ENCODE peak calls at places on chromosome 3, in ten cellular contexts. Z is K562, T is psoas muscle, F is testis, O is HCT116, H is ovary, A is mucosa of descending colon, M is PC-9, U is tibial artery, E is SK-N-SH. Y is an unnamed sample.

GRCh38 chr3:50008931-50009330 is 69.0 kb downstream of the RBM6 start:
- DNase-seq in Z (no peak), T (no peak), F (no peak), O (no peak), H (no peak), A (no peak), M (no peak), U (no peak), E (no peak), Y (peak)

GRCh38 chr3:71893702-71894479 is 108.9 kb upstream of the PROK2 start:
- DNase-seq in Z (no peak), T (no peak), F (no peak), O (no peak), H (no peak), A (no peak), M (no peak), U (no peak), E (no peak), Y (no peak)

GRCh38 chr3:72155391-72156064 is 370.6 kb upstream of the PROK2 start:
- DNase-seq in Z (peak), T (peak), F (peak), O (no peak), H (peak), A (peak), M (no peak), U (peak), E (peak), Y (peak)

GRCh38 chr3:129003578-129004112 is 2.5 kb downstream of the EFCC1 start:
- DNase-seq in Z (no peak), T (no peak), F (no peak), O (peak), H (peak), A (peak), M (peak), U (no peak), E (peak), Y (no peak)

GRCh38 chr3:175916151-175916946 is 1057.2 kb downstream of the NAALADL2 start:
- DNase-seq in Z (no peak), T (no peak), F (no peak), O (no peak), H (no peak), A (no peak), M (no peak), U (no peak), E (no peak), Y (no peak)

GRCh38 chr3:59791774-59792308 is 742.0 kb upstream of the CFAP20DC start:
- DNase-seq in Z (no peak), T (no peak), F (no peak), O (no peak), H (no peak), A (no peak), M (no peak), U (no peak), E (no peak), Y (no peak)

GRCh38 chr3:62600033-62600432 is 226.7 kb upstream of the FEZF2 start:
- DNase-seq in Z (no peak), T (no peak), F (no peak), O (no peak), H (no peak), A (no peak), M (no peak), U (no peak), E (no peak), Y (no peak)

GRCh38 chr3:30112904-30113484 is 493.4 kb upstream of the TGFBR2 start:
- DNase-seq in Z (no peak), T (no peak), F (no peak), O (peak), H (no peak), A (no peak), M (no peak), U (no peak), E (no peak), Y (peak)

GRCh38 chr3:139455855-139456254 is 20.5 kb downstream of the RBP2 start:
- DNase-seq in Z (peak), T (no peak), F (no peak), O (no peak), H (no peak), A (no peak), M (no peak), U (no peak), E (peak), Y (no peak)
- TF ChIP-seq CTCF in Z (peak), T (no peak), F (no peak), O (no peak), H (no peak), A (no peak), M (peak), U (no peak), E (peak), Y (no peak)

GRCh38 chr3:196932600-196932999 is 9.7 kb downstream of the NCBP2 start:
- DNase-seq in Z (no peak), T (no peak), F (no peak), O (no peak), H (no peak), A (no peak), M (no peak), U (no peak), E (no peak), Y (no peak)
- H3K4me3 ChIP-seq in Z (no peak), T (no peak), F (no peak), O (no peak), H (no peak), A (no peak), M (no peak), U (no peak), E (no peak), Y (no peak)

DNA sequence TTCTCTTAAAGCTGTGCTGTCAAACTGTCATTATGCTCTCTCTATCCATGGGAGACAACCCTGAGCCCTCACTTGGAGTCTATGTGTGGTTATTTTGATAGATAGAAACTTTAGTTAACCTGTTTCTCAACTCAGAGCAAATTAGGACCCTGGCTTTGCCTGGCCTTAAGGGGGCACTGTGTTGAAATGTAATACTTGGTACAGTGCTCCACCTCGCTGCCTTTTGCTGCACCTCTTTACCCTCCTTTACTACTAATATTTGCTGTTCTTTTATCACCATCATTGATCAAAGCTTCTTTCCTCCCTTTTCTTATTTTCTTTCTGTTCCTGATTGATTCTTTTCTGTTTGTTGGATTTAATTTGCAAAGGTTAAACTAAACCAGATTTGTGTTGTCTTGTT is 34.3 kb downstream of the STT3B start:
- DNase-seq in Z (peak), T (no peak), F (no peak), O (no peak), H (no peak), A (no peak), M (no peak), U (no peak), E (peak), Y (no peak)
- TF ChIP-seq CTCF in Z (peak), T (peak), F (no peak), O (peak), H (no peak), A (no peak), M (no peak), U (peak), E (peak), Y (peak)

DNA sequence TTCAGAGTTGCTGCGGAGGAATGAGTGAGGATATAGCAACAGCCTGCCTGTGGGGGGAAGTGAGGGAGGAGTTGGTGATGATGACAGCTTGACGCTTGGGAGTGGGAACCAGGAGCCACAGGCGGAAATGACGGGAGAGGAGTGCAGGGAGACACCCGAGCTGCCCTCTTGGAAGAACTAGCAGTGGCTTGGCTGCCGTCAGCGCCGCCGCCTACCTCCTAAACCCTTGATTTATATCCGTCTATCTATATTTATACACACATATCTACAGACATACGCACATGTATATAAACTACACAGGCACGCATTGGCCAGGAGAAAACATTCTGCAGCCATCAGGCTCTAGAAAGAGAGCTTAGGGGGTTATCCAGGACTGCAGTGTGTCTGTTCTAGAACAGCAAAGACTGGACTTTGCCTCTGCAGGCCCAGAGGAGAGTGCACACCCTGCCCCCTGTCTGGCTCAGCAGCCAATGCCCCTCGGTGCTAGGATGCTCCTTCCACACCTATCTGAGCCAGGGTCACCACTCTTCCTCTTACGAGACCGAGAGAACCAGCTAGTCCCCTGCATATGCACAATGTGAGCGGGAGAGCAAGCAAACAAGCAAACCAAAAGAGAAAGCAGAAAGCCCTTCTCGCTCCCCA is 45.3 kb upstream of the MAGEF1 start:
- DNase-seq in Z (no peak), T (peak), F (peak), O (no peak), H (peak), A (peak), M (no peak), U (peak), E (no peak), Y (peak)
- H3K4me3 ChIP-seq in Z (no peak), T (no peak), F (no peak), O (no peak), H (no peak), A (no peak), M (no peak), U (peak), E (no peak), Y (no peak)

GRCh38 chr3:157067114-157067513 is 92.8 kb downstream of the CCNL1 start:
- DNase-seq in Z (no peak), T (no peak), F (no peak), O (no peak), H (no peak), A (no peak), M (no peak), U (no peak), E (no peak), Y (no peak)
- TF ChIP-seq CTCF in Z (no peak), T (no peak), F (no peak), O (no peak), H (no peak), A (no peak), M (no peak), U (no peak), E (no peak), Y (peak)

GRCh38 chr3:197756704-197757103 is 7.0 kb downstream of the FYTTD1 start:
- DNase-seq in Z (no peak), T (no peak), F (no peak), O (no peak), H (no peak), A (no peak), M (no peak), U (no peak), E (no peak), Y (no peak)
- H3K4me3 ChIP-seq in Z (no peak), T (no peak), F (no peak), O (no peak), H (no peak), A (no peak), M (no peak), U (no peak), E (no peak), Y (no peak)

GRCh38 chr3:121883507-121883906 is 10.7 kb upstream of the SLC15A2 start:
- DNase-seq in Z (peak), T (no peak), F (peak), O (peak), H (no peak), A (no peak), M (no peak), U (no peak), E (peak), Y (peak)
- TF ChIP-seq CTCF in Z (peak), T (no peak), F (peak), O (peak), H (no peak), A (no peak), M (peak), U (no peak), E (peak), Y (peak)

GRCh38 chr3:14525685-14526631 is 14.2 kb downstream of the GRIP2 start:
- DNase-seq in Z (peak), T (no peak), F (peak), O (no peak), H (no peak), A (no peak), M (no peak), U (no peak), E (no peak), Y (peak)
- H3K4me3 ChIP-seq in Z (no peak), T (peak), F (no peak), O (no peak), H (no peak), A (no peak), M (no peak), U (peak), E (no peak), Y (no peak)